ENCODE peak calls at places on chromosomes 4 and X, in five cellular contexts. One of them, this sample, is unnamed.

GRCh38 chrX:11273544-11273943 is 19.7 kb upstream of the AMELX start:
- DNase-seq in SK-N-SH: no peak
- DNase-seq in HCT116: no peak
- DNase-seq in HepG2: no peak
- DNase-seq in GM12878: no peak
- DNase-seq in this sample: no peak

GRCh38 chr4:57093816-57094481 is 16.2 kb downstream of the IGFBP7 start:
- DNase-seq in GM12878: no peak
- DNase-seq in SK-N-SH: no peak
- DNase-seq in HepG2: no peak
- DNase-seq in HCT116: no peak
- DNase-seq in this sample: no peak

GRCh38 chr4:11471613-11472012 is 42.9 kb upstream of the HS3ST1 start:
- DNase-seq in HepG2: no peak
- DNase-seq in GM12878: peak
- DNase-seq in SK-N-SH: no peak
- DNase-seq in HCT116: no peak
- DNase-seq in this sample: no peak

GRCh38 chrX:47991263-47992092 is 12.3 kb downstream of the ZNF182 start:
- DNase-seq in SK-N-SH: no peak
- DNase-seq in GM12878: no peak
- DNase-seq in HCT116: no peak
- DNase-seq in HepG2: no peak
- DNase-seq in this sample: no peak

GRCh38 chr4:66052426-66052825 is 382.1 kb upstream of the EPHA5 start:
- DNase-seq in HepG2: no peak
- DNase-seq in SK-N-SH: no peak
- DNase-seq in HCT116: no peak
- DNase-seq in GM12878: no peak
- DNase-seq in this sample: no peak

GRCh38 chr4:184621518-184621917 is 27.7 kb downstream of the CASP3 start:
- DNase-seq in GM12878: no peak
- DNase-seq in HepG2: peak
- DNase-seq in SK-N-SH: no peak
- DNase-seq in HCT116: no peak
- DNase-seq in this sample: no peak

GRCh38 chr4:6567218-6567617 is 7.8 kb upstream of the MAN2B2 start:
- DNase-seq in SK-N-SH: no peak
- DNase-seq in GM12878: no peak
- DNase-seq in HCT116: no peak
- DNase-seq in HepG2: no peak
- DNase-seq in this sample: no peak

GRCh38 chr4:151797853-151798252 is 37.0 kb upstream of the GATB start:
- DNase-seq in HCT116: no peak
- DNase-seq in SK-N-SH: no peak
- DNase-seq in HepG2: no peak
- DNase-seq in GM12878: no peak
- DNase-seq in this sample: peak

GRCh38 chr4:40672528-40673522 is 43.2 kb upstream of the RBM47 start:
- DNase-seq in SK-N-SH: no peak
- DNase-seq in HCT116: peak
- DNase-seq in HepG2: peak
- DNase-seq in GM12878: peak
- DNase-seq in this sample: peak

GRCh38 chr4:48898733-48899431 is 7.7 kb downstream of the OCIAD2 start:
- DNase-seq in SK-N-SH: no peak
- DNase-seq in HepG2: no peak
- DNase-seq in GM12878: peak
- DNase-seq in HCT116: no peak
- DNase-seq in this sample: no peak

GRCh38 chr4:53840643-53841042 is 223.8 kb downstream of the CHIC2 start:
- DNase-seq in HCT116: no peak
- DNase-seq in SK-N-SH: no peak
- DNase-seq in HepG2: no peak
- DNase-seq in GM12878: no peak
- DNase-seq in this sample: no peak

GRCh38 chr4:88054909-88055308 is 47.5 kb downstream of the PKD2 start:
- DNase-seq in GM12878: no peak
- DNase-seq in HepG2: peak
- DNase-seq in SK-N-SH: peak
- DNase-seq in HCT116: peak
- DNase-seq in this sample: peak

GRCh38 chr4:151675366-151676060 is 85.3 kb downstream of the GATB start:
- DNase-seq in GM12878: no peak
- DNase-seq in HepG2: no peak
- DNase-seq in HCT116: no peak
- DNase-seq in SK-N-SH: peak
- DNase-seq in this sample: no peak

GRCh38 chrX:148501121-148502066 is 977 bp downstream of the AFF2 start:
- DNase-seq in HepG2: no peak
- DNase-seq in SK-N-SH: peak
- DNase-seq in HCT116: no peak
- DNase-seq in GM12878: no peak
- DNase-seq in this sample: no peak

GRCh38 chr4:102355748-102356147 is 10.5 kb upstream of the SLC39A8 start:
- DNase-seq in GM12878: no peak
- DNase-seq in SK-N-SH: no peak
- DNase-seq in HCT116: no peak
- DNase-seq in HepG2: no peak
- DNase-seq in this sample: no peak

GRCh38 chrX:1491851-1492349 is 39.2 kb upstream of the ASMTL start:
- DNase-seq in HepG2: peak
- DNase-seq in GM12878: peak
- DNase-seq in SK-N-SH: peak
- DNase-seq in HCT116: peak
- DNase-seq in this sample: peak

GRCh38 chr4:24118031-24118430 is 228.2 kb upstream of the PPARGC1A start:
- DNase-seq in GM12878: no peak
- DNase-seq in HCT116: no peak
- DNase-seq in SK-N-SH: no peak
- DNase-seq in HepG2: no peak
- DNase-seq in this sample: no peak

GRCh38 chr4:110953191-110953590 is 330.3 kb upstream of the PITX2 start:
- DNase-seq in GM12878: no peak
- DNase-seq in SK-N-SH: no peak
- DNase-seq in HCT116: no peak
- DNase-seq in HepG2: no peak
- DNase-seq in this sample: no peak

GRCh38 chr4:93466440-93466839 is 362.1 kb upstream of the ATOH1 start:
- DNase-seq in HCT116: no peak
- DNase-seq in GM12878: no peak
- DNase-seq in HepG2: no peak
- DNase-seq in SK-N-SH: no peak
- DNase-seq in this sample: no peak

GRCh38 chr4:42574873-42575272 is 82.0 kb downstream of the ATP8A1 start:
- DNase-seq in HCT116: no peak
- DNase-seq in SK-N-SH: no peak
- DNase-seq in GM12878: no peak
- DNase-seq in HepG2: no peak
- DNase-seq in this sample: no peak

GRCh38 chr4:113885291-113885690 is 94.2 kb downstream of the ARSJ start:
- DNase-seq in HCT116: no peak
- DNase-seq in HepG2: no peak
- DNase-seq in SK-N-SH: no peak
- DNase-seq in GM12878: no peak
- DNase-seq in this sample: no peak

GRCh38 chrX:102658551-102658950 is 7.3 kb downstream of the GPRASP1 start:
- DNase-seq in GM12878: no peak
- DNase-seq in SK-N-SH: no peak
- DNase-seq in HepG2: peak
- DNase-seq in HCT116: no peak
- DNase-seq in this sample: no peak

GRCh38 chr4:88747351-88747750 is 49.7 kb upstream of the NAP1L5 start:
- DNase-seq in HepG2: no peak
- DNase-seq in GM12878: no peak
- DNase-seq in HCT116: no peak
- DNase-seq in SK-N-SH: no peak
- DNase-seq in this sample: no peak

GRCh38 chr4:82745173-82745842 is 53.3 kb downstream of the SCD5 start:
- DNase-seq in HepG2: no peak
- DNase-seq in GM12878: no peak
- DNase-seq in SK-N-SH: no peak
- DNase-seq in HCT116: no peak
- DNase-seq in this sample: no peak

GRCh38 chr4:16818005-16818404 is 80.4 kb downstream of the LDB2 start:
- DNase-seq in HCT116: no peak
- DNase-seq in HepG2: no peak
- DNase-seq in GM12878: no peak
- DNase-seq in SK-N-SH: no peak
- DNase-seq in this sample: no peak

GRCh38 chrX:102067966-102068723 is 57.3 kb upstream of the TCEAL2 start:
- DNase-seq in HCT116: no peak
- DNase-seq in HepG2: peak
- DNase-seq in SK-N-SH: peak
- DNase-seq in GM12878: peak
- DNase-seq in this sample: no peak

GRCh38 chrX:124346064-124346876 is at the start of gene SH2D1A:
- DNase-seq in HepG2: no peak
- DNase-seq in GM12878: no peak
- DNase-seq in HCT116: no peak
- DNase-seq in SK-N-SH: no peak
- DNase-seq in this sample: no peak

GRCh38 chr4:78057600-78058560 is 757 bp downstream of the FRAS1 start:
- DNase-seq in HCT116: no peak
- DNase-seq in GM12878: no peak
- DNase-seq in SK-N-SH: peak
- DNase-seq in HepG2: peak
- DNase-seq in this sample: no peak

GRCh38 chr4:78057135-78057599 is at the start of gene FRAS1:
- DNase-seq in HepG2: peak
- DNase-seq in HCT116: no peak
- DNase-seq in SK-N-SH: peak
- DNase-seq in GM12878: no peak
- DNase-seq in this sample: no peak

GRCh38 chr4:78059524-78059889 is 2.4 kb downstream of the FRAS1 start:
- DNase-seq in HCT116: peak
- DNase-seq in GM12878: no peak
- DNase-seq in HepG2: peak
- DNase-seq in SK-N-SH: peak
- DNase-seq in this sample: peak

GRCh38 chr4:78058591-78059523 is 1.7 kb downstream of the FRAS1 start:
- DNase-seq in HCT116: no peak
- DNase-seq in SK-N-SH: peak
- DNase-seq in HepG2: peak
- DNase-seq in GM12878: no peak
- DNase-seq in this sample: no peak

DNA sequence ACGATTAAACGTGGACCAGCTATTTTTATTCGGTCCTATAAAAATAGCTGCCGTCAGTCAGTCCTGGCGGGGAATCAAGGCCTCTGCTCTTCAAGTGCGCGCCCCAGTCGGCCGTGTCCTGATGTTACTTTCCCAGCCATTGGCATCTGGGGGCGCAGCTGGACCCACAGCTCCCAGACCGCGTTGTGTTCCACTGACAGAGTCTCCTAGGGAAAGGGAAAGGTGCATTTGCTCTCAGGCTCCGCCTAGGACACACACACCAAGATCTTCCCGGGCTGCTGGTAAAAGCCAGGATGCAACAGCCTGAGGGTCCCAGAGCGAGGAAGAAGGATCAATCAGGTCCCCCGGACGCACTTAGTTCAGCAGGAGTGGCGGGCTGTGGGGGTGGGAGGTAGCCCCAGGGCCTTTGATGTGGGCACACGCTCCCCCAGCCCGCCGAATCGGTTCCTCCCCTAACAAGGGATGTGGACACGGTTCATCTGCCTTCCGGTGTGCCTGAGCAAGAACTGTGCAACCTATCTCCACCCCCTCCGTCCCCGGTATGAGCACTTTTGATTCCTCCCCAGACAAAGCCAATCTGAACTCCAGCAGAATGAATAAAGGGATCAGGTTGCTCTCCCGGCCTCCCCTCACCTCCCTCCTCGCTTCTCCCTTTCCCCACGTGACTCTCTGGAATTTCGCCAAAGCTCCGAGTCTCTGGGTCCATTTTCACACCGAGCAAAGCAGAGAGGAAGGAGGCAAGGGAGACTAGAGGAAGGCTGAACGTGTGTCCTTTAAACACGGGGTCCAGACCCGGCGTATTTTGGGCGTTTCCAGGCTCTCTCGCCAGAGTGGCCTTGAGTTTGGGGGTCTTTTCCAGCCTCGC is 626 bp upstream of the FRAS1 start:
- DNase-seq in HCT116: peak
- DNase-seq in GM12878: no peak
- DNase-seq in HepG2: peak
- DNase-seq in SK-N-SH: peak
- DNase-seq in this sample: peak
- TF ChIP-seq ZBTB33 in HCT116: no peak
- TF ChIP-seq ZBTB33 in GM12878: no peak
- TF ChIP-seq ZBTB33 in HepG2: no peak
- TF ChIP-seq ZBTB33 in SK-N-SH: no peak
- TF ChIP-seq ZBTB33 in this sample: no peak

GRCh38 chr4:161121451-161121850 is 1042.3 kb downstream of the FSTL5 start:
- DNase-seq in SK-N-SH: no peak
- DNase-seq in GM12878: no peak
- DNase-seq in HepG2: no peak
- DNase-seq in HCT116: no peak
- DNase-seq in this sample: no peak
- TF ChIP-seq ZBTB33 in SK-N-SH: no peak
- TF ChIP-seq ZBTB33 in GM12878: no peak
- TF ChIP-seq ZBTB33 in HepG2: no peak
- TF ChIP-seq ZBTB33 in HCT116: no peak
- TF ChIP-seq ZBTB33 in this sample: no peak

GRCh38 chrX:69027181-69028005 is 137.9 kb downstream of the PJA1 start:
- DNase-seq in SK-N-SH: no peak
- DNase-seq in HCT116: no peak
- DNase-seq in GM12878: no peak
- DNase-seq in HepG2: no peak
- DNase-seq in this sample: no peak
- TF ChIP-seq ZBTB33 in SK-N-SH: no peak
- TF ChIP-seq ZBTB33 in HCT116: no peak
- TF ChIP-seq ZBTB33 in GM12878: no peak
- TF ChIP-seq ZBTB33 in HepG2: no peak
- TF ChIP-seq ZBTB33 in this sample: no peak

DNA sequence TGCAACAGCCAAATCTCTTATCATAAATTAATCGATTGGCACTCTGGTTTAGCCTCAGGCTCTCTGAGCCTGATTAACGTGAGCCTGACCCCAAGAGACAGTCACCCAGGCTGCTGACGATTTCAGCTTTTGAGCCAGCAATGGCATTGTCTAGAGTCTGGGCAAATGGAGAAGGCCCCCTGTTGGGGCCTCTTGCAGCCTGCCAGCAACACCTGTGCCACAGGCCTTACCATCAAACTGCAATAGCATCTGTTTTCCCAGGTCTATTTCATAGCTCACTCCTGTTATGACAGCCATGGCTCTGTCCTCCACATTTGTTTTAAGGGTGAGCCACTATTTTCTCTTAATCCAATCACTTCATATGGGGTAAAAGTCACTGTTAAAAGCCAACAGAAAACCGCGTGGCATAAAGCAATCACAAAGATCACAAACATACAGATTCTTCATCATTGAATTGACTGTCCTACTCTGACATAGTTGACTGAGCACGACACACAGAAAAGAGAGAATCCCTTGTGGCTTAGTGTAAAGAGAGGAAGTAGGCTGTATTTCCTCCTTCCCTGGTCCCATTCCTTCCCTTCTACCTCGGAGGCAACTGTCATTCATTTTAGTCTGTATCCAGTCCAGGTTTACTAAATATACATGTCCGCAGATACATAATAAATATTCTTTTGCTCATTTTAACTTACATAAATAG is 47.8 kb downstream of the SLC9A7 start:
- DNase-seq in HCT116: no peak
- DNase-seq in SK-N-SH: peak
- DNase-seq in GM12878: no peak
- DNase-seq in HepG2: no peak
- DNase-seq in this sample: no peak
- TF ChIP-seq ZBTB33 in HCT116: no peak
- TF ChIP-seq ZBTB33 in SK-N-SH: no peak
- TF ChIP-seq ZBTB33 in GM12878: no peak
- TF ChIP-seq ZBTB33 in HepG2: no peak
- TF ChIP-seq ZBTB33 in this sample: no peak